ENCODE peak calls at places on chromosome 6, in six cellular contexts. One of them, this sample, is unnamed.

GRCh38 chr6:47603995-47604394 is 94.4 kb upstream of the ADGRF4 start:
- DNase-seq in heart right ventricle: no peak
- DNase-seq in NB4: no peak
- DNase-seq in psoas muscle: no peak
- DNase-seq in PC-3: no peak
- DNase-seq in body of pancreas: peak
- DNase-seq in this sample: no peak

GRCh38 chr6:11769244-11769643 is 9.4 kb downstream of the ADTRP start:
- DNase-seq in heart right ventricle: no peak
- DNase-seq in NB4: no peak
- DNase-seq in psoas muscle: no peak
- DNase-seq in PC-3: peak
- DNase-seq in body of pancreas: no peak
- DNase-seq in this sample: no peak

GRCh38 chr6:92181347-92181746 is 1238.0 kb downstream of the EPHA7 start:
- DNase-seq in heart right ventricle: no peak
- DNase-seq in NB4: no peak
- DNase-seq in psoas muscle: no peak
- DNase-seq in PC-3: no peak
- DNase-seq in body of pancreas: no peak
- DNase-seq in this sample: no peak

GRCh38 chr6:52009736-52010135 is 77.7 kb downstream of the PKHD1 start:
- DNase-seq in heart right ventricle: no peak
- DNase-seq in NB4: no peak
- DNase-seq in psoas muscle: no peak
- DNase-seq in PC-3: no peak
- DNase-seq in body of pancreas: no peak
- DNase-seq in this sample: no peak

GRCh38 chr6:69593706-69594105 is 203.1 kb downstream of the LMBRD1 start:
- DNase-seq in heart right ventricle: no peak
- DNase-seq in NB4: no peak
- DNase-seq in psoas muscle: no peak
- DNase-seq in PC-3: peak
- DNase-seq in body of pancreas: no peak
- DNase-seq in this sample: no peak

GRCh38 chr6:158170656-158171081 is 2.5 kb downstream of the GTF2H5 start:
- DNase-seq in heart right ventricle: no peak
- DNase-seq in NB4: no peak
- DNase-seq in psoas muscle: no peak
- DNase-seq in PC-3: peak
- DNase-seq in body of pancreas: no peak
- DNase-seq in this sample: peak

GRCh38 chr6:85712346-85712745 is 69.7 kb upstream of the SYNCRIP start:
- DNase-seq in heart right ventricle: no peak
- DNase-seq in NB4: no peak
- DNase-seq in psoas muscle: no peak
- DNase-seq in PC-3: no peak
- DNase-seq in body of pancreas: no peak
- DNase-seq in this sample: no peak

GRCh38 chr6:39599341-39599740 is 125.9 kb downstream of the KIF6 start:
- DNase-seq in heart right ventricle: no peak
- DNase-seq in NB4: no peak
- DNase-seq in psoas muscle: no peak
- DNase-seq in PC-3: no peak
- DNase-seq in body of pancreas: no peak
- DNase-seq in this sample: no peak

GRCh38 chr6:4889701-4890100 is 113.5 kb downstream of the CDYL start:
- DNase-seq in heart right ventricle: no peak
- DNase-seq in NB4: peak
- DNase-seq in psoas muscle: no peak
- DNase-seq in PC-3: no peak
- DNase-seq in body of pancreas: no peak
- DNase-seq in this sample: no peak

GRCh38 chr6:24584390-24584735 is 61.6 kb downstream of the KIAA0319 start:
- DNase-seq in heart right ventricle: no peak
- DNase-seq in NB4: no peak
- DNase-seq in psoas muscle: no peak
- DNase-seq in PC-3: no peak
- DNase-seq in body of pancreas: no peak
- DNase-seq in this sample: no peak

GRCh38 chr6:12963566-12963965 is 247.0 kb downstream of the PHACTR1 start:
- DNase-seq in heart right ventricle: peak
- DNase-seq in NB4: no peak
- DNase-seq in psoas muscle: no peak
- DNase-seq in PC-3: no peak
- DNase-seq in body of pancreas: no peak
- DNase-seq in this sample: no peak

GRCh38 chr6:92942549-92942948 is 476.8 kb downstream of the EPHA7 start:
- DNase-seq in heart right ventricle: no peak
- DNase-seq in NB4: no peak
- DNase-seq in psoas muscle: no peak
- DNase-seq in PC-3: peak
- DNase-seq in body of pancreas: no peak
- DNase-seq in this sample: no peak

GRCh38 chr6:142725024-142725770 is 219.8 kb downstream of the HIVEP2 start:
- DNase-seq in heart right ventricle: no peak
- DNase-seq in NB4: peak
- DNase-seq in psoas muscle: no peak
- DNase-seq in PC-3: no peak
- DNase-seq in body of pancreas: no peak
- DNase-seq in this sample: no peak

GRCh38 chr6:4577406-4577805 is 198.8 kb upstream of the CDYL start:
- DNase-seq in heart right ventricle: no peak
- DNase-seq in NB4: no peak
- DNase-seq in psoas muscle: no peak
- DNase-seq in PC-3: peak
- DNase-seq in body of pancreas: peak
- DNase-seq in this sample: peak

GRCh38 chr6:7669742-7670141 is 56.2 kb upstream of the BMP6 start:
- DNase-seq in heart right ventricle: no peak
- DNase-seq in NB4: peak
- DNase-seq in psoas muscle: no peak
- DNase-seq in PC-3: peak
- DNase-seq in body of pancreas: no peak
- DNase-seq in this sample: no peak

GRCh38 chr6:4102687-4103244 is 23.8 kb upstream of the FAM217A start:
- DNase-seq in heart right ventricle: no peak
- DNase-seq in NB4: no peak
- DNase-seq in psoas muscle: no peak
- DNase-seq in PC-3: no peak
- DNase-seq in body of pancreas: peak
- DNase-seq in this sample: no peak

GRCh38 chr6:137536104-137536773 is 42.0 kb upstream of the OLIG3 start:
- DNase-seq in heart right ventricle: no peak
- DNase-seq in NB4: no peak
- DNase-seq in psoas muscle: no peak
- DNase-seq in PC-3: no peak
- DNase-seq in body of pancreas: no peak
- DNase-seq in this sample: no peak

GRCh38 chr6:39029156-39030011 is 19.2 kb upstream of the GLP1R start:
- DNase-seq in heart right ventricle: no peak
- DNase-seq in NB4: peak
- DNase-seq in psoas muscle: no peak
- DNase-seq in PC-3: peak
- DNase-seq in body of pancreas: peak
- DNase-seq in this sample: no peak

GRCh38 chr6:56091159-56091869 is 156.1 kb downstream of the COL21A1 start:
- DNase-seq in heart right ventricle: peak
- DNase-seq in NB4: peak
- DNase-seq in psoas muscle: no peak
- DNase-seq in PC-3: peak
- DNase-seq in body of pancreas: no peak
- DNase-seq in this sample: peak
- H3K4me3 ChIP-seq in heart right ventricle: peak
- H3K4me3 ChIP-seq in NB4: no peak
- H3K4me3 ChIP-seq in psoas muscle: no peak
- H3K4me3 ChIP-seq in PC-3: no peak
- H3K4me3 ChIP-seq in body of pancreas: no peak
- H3K4me3 ChIP-seq in this sample: no peak

GRCh38 chr6:17429381-17430061 is 36.1 kb downstream of the CAP2 start:
- DNase-seq in heart right ventricle: no peak
- DNase-seq in NB4: no peak
- DNase-seq in psoas muscle: no peak
- DNase-seq in PC-3: no peak
- DNase-seq in body of pancreas: peak
- DNase-seq in this sample: no peak
- TF ChIP-seq CTCF in heart right ventricle: no peak
- TF ChIP-seq CTCF in NB4: no peak
- TF ChIP-seq CTCF in psoas muscle: no peak
- TF ChIP-seq CTCF in PC-3: no peak
- TF ChIP-seq CTCF in body of pancreas: no peak
- TF ChIP-seq CTCF in this sample: no peak

GRCh38 chr6:71414486-71414885 is 125.9 kb downstream of the OGFRL1 start:
- DNase-seq in heart right ventricle: no peak
- DNase-seq in NB4: no peak
- DNase-seq in psoas muscle: no peak
- DNase-seq in PC-3: no peak
- DNase-seq in body of pancreas: no peak
- DNase-seq in this sample: peak
- H3K4me3 ChIP-seq in heart right ventricle: no peak
- H3K4me3 ChIP-seq in NB4: no peak
- H3K4me3 ChIP-seq in psoas muscle: no peak
- H3K4me3 ChIP-seq in PC-3: no peak
- H3K4me3 ChIP-seq in body of pancreas: no peak
- H3K4me3 ChIP-seq in this sample: peak

GRCh38 chr6:154408906-154409500 is 52.4 kb upstream of the IPCEF1 start:
- DNase-seq in heart right ventricle: no peak
- DNase-seq in NB4: peak
- DNase-seq in psoas muscle: no peak
- DNase-seq in PC-3: peak
- DNase-seq in body of pancreas: no peak
- DNase-seq in this sample: no peak
- TF ChIP-seq CTCF in heart right ventricle: peak
- TF ChIP-seq CTCF in NB4: no peak
- TF ChIP-seq CTCF in psoas muscle: peak
- TF ChIP-seq CTCF in PC-3: peak
- TF ChIP-seq CTCF in body of pancreas: no peak
- TF ChIP-seq CTCF in this sample: peak

GRCh38 chr6:22954749-22955385 is 385.5 kb downstream of the HDGFL1 start:
- DNase-seq in heart right ventricle: no peak
- DNase-seq in NB4: no peak
- DNase-seq in psoas muscle: no peak
- DNase-seq in PC-3: peak
- DNase-seq in body of pancreas: no peak
- DNase-seq in this sample: no peak
- H3K4me3 ChIP-seq in heart right ventricle: peak
- H3K4me3 ChIP-seq in NB4: no peak
- H3K4me3 ChIP-seq in psoas muscle: peak
- H3K4me3 ChIP-seq in PC-3: peak
- H3K4me3 ChIP-seq in body of pancreas: no peak
- H3K4me3 ChIP-seq in this sample: peak

GRCh38 chr6:36762123-36762522 is 64.5 kb downstream of the RAB44 start:
- DNase-seq in heart right ventricle: no peak
- DNase-seq in NB4: no peak
- DNase-seq in psoas muscle: no peak
- DNase-seq in PC-3: no peak
- DNase-seq in body of pancreas: no peak
- DNase-seq in this sample: no peak
- TF ChIP-seq CTCF in heart right ventricle: no peak
- TF ChIP-seq CTCF in NB4: no peak
- TF ChIP-seq CTCF in psoas muscle: no peak
- TF ChIP-seq CTCF in PC-3: no peak
- TF ChIP-seq CTCF in body of pancreas: no peak
- TF ChIP-seq CTCF in this sample: no peak

GRCh38 chr6:16700202-16700997 is 60.9 kb downstream of the ATXN1 start:
- DNase-seq in heart right ventricle: no peak
- DNase-seq in NB4: no peak
- DNase-seq in psoas muscle: no peak
- DNase-seq in PC-3: no peak
- DNase-seq in body of pancreas: no peak
- DNase-seq in this sample: no peak

GRCh38 chr6:16705403-16705993 is 55.8 kb downstream of the ATXN1 start:
- DNase-seq in heart right ventricle: no peak
- DNase-seq in NB4: peak
- DNase-seq in psoas muscle: no peak
- DNase-seq in PC-3: no peak
- DNase-seq in body of pancreas: no peak
- DNase-seq in this sample: no peak

GRCh38 chr6:16707101-16707783 is 54.0 kb downstream of the ATXN1 start:
- DNase-seq in heart right ventricle: no peak
- DNase-seq in NB4: no peak
- DNase-seq in psoas muscle: no peak
- DNase-seq in PC-3: no peak
- DNase-seq in body of pancreas: no peak
- DNase-seq in this sample: no peak

GRCh38 chr6:16706029-16706428 is 55.2 kb downstream of the ATXN1 start:
- DNase-seq in heart right ventricle: no peak
- DNase-seq in NB4: no peak
- DNase-seq in psoas muscle: no peak
- DNase-seq in PC-3: peak
- DNase-seq in body of pancreas: no peak
- DNase-seq in this sample: no peak

DNA sequence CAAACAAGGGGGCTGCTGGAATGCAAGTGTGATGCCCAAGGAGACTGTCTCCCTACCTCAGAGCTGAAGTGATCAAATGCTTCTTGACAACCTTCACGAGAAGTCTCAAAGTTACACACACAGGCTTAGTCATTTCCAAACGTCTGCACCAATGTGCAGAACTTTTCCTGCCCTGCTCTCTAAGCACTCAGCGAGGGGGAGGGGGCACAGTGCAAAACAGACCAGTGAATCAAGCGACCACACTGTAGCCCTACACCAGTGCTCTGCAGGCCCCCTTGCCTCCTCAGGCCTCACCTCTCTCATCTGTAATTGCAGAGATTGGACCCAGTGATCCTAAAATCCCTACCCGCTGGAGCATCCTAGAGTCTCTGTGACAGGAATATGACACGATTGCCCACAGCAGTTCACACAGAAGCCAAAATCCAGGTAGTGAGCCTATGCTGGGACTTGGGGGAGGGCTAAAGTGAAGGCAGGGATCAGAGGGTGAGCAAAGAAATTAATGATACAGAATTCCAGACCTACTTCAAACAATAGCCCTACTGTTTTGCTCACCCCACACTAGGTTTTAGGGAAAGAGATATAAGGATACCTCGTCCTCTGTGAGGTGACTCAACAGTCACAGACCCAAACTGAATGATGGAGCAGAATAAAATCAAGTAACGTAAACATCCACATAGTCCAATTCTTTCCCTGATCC is 56.4 kb downstream of the ATXN1 start:
- DNase-seq in heart right ventricle: no peak
- DNase-seq in NB4: peak
- DNase-seq in psoas muscle: no peak
- DNase-seq in PC-3: peak
- DNase-seq in body of pancreas: no peak
- DNase-seq in this sample: no peak
- H3K4me3 ChIP-seq in heart right ventricle: peak
- H3K4me3 ChIP-seq in NB4: no peak
- H3K4me3 ChIP-seq in psoas muscle: no peak
- H3K4me3 ChIP-seq in PC-3: no peak
- H3K4me3 ChIP-seq in body of pancreas: no peak
- H3K4me3 ChIP-seq in this sample: no peak